ENCODE peak calls at places on chromosomes 5 and 9, in five cellular contexts. P is IMR-90, Z is A673, T is breast epithelium, S is heart right ventricle. Y is an unnamed sample.
A peak's percentile ranks its signal among the peaks of the same experiment; 100 is the strongest.

GRCh38 chr9:80090317-80090716 is 518.6 kb downstream of the TLE4 start:
- DNase-seq in P (no peak), Z (no peak), T (no peak), S (no peak), Y (no peak)

GRCh38 chr5:36602711-36603321 is 3.6 kb upstream of the SLC1A3 start:
- DNase-seq in P (no peak), Z (no peak), T (no peak), S (no peak), Y (no peak)

GRCh38 chr9:87665516-87665915 is 60.4 kb upstream of the CTSL start:
- DNase-seq in P (no peak), Z (no peak), T (no peak), S (no peak), Y (no peak)

GRCh38 chr5:134917070-134917831 is 12.3 kb downstream of the PCBD2 start:
- DNase-seq in P (no peak), Z (no peak), T (no peak), S (no peak), Y (no peak)

GRCh38 chr5:80782626-80783025 is 127.8 kb upstream of the DHFR start:
- DNase-seq in P (no peak), Z (no peak), T (no peak), S (no peak), Y (no peak)

GRCh38 chr9:129624168-129624759 is 1.7 kb upstream of the NTMT1 start:
- DNase-seq in P (peak; percentile 53), Z (peak; percentile 75), T (no peak), S (no peak), Y (no peak)

GRCh38 chr5:65305913-65306312 is 175.8 kb downstream of the ADAMTS6 start:
- DNase-seq in P (peak; percentile 84), Z (no peak), T (no peak), S (no peak), Y (no peak)

GRCh38 chr5:1409386-1410110 is 35.7 kb downstream of the SLC6A3 start:
- DNase-seq in P (peak; percentile 13), Z (peak; percentile 21), T (no peak), S (no peak), Y (no peak)

GRCh38 chr5:142087920-142088679 is 20.5 kb upstream of the NDFIP1 start:
- DNase-seq in P (no peak), Z (no peak), T (no peak), S (no peak), Y (no peak)

GRCh38 chr5:124748687-124749594 is 2.5 kb upstream of the ZNF608 start:
- DNase-seq in P (peak; percentile 91), Z (peak; percentile 81), T (peak; percentile 72), S (peak; percentile 84), Y (peak; percentile 83)

GRCh38 chr9:136741885-136742568 is 713 bp downstream of the LCN10 start:
- DNase-seq in P (no peak), Z (no peak), T (no peak), S (no peak), Y (no peak)

GRCh38 chr9:136002886-136003285 is 41.7 kb upstream of the UBAC1 start:
- DNase-seq in P (no peak), Z (no peak), T (no peak), S (no peak), Y (no peak)

GRCh38 chr9:89542461-89543021 is 44.6 kb upstream of the SEMA4D start:
- DNase-seq in P (no peak), Z (no peak), T (no peak), S (no peak), Y (no peak)

GRCh38 chr5:74619308-74619707 is 21.2 kb downstream of the ENC1 start:
- DNase-seq in P (no peak), Z (no peak), T (no peak), S (no peak), Y (no peak)

GRCh38 chr5:83543898-83544297 is 72.4 kb downstream of the VCAN start:
- DNase-seq in P (no peak), Z (no peak), T (no peak), S (no peak), Y (no peak)

GRCh38 chr5:55650391-55650790 is 61.7 kb downstream of the SLC38A9 start:
- DNase-seq in P (peak; percentile 84), Z (peak; percentile 26), T (no peak), S (no peak), Y (peak; percentile 72)

GRCh38 chr5:173705512-173705825 is 89.0 kb upstream of the BOD1 start:
- DNase-seq in P (no peak), Z (no peak), T (no peak), S (no peak), Y (no peak)

GRCh38 chr5:2895876-2896275 is 144.4 kb upstream of the IRX2 start:
- DNase-seq in P (no peak), Z (no peak), T (no peak), S (no peak), Y (no peak)

GRCh38 chr9:94950733-94951590 is 224.5 kb downstream of the AOPEP start:
- DNase-seq in P (peak; percentile 20), Z (no peak), T (no peak), S (no peak), Y (no peak)

GRCh38 chr5:172866378-172866777 is 32.3 kb downstream of the ERGIC1 start:
- DNase-seq in P (no peak), Z (no peak), T (no peak), S (no peak), Y (no peak)

GRCh38 chr5:14849516-14850294 is 21.9 kb downstream of the ANKH start:
- DNase-seq in P (no peak), Z (no peak), T (no peak), S (no peak), Y (peak; percentile 41)

GRCh38 chr9:119961774-119962408 is 592.7 kb upstream of the BRINP1 start:
- DNase-seq in P (peak; percentile 29), Z (peak; percentile 38), T (no peak), S (no peak), Y (no peak)

GRCh38 chr5:102231693-102232619 is 64.1 kb downstream of the SLCO4C1 start:
- DNase-seq in P (no peak), Z (no peak), T (no peak), S (no peak), Y (no peak)

GRCh38 chr5:68033029-68033428 is 182.5 kb upstream of the PIK3R1 start:
- DNase-seq in P (no peak), Z (peak; percentile 31), T (no peak), S (no peak), Y (no peak)

GRCh38 chr5:44538831-44539539 is 149.8 kb upstream of the FGF10 start:
- DNase-seq in P (no peak), Z (no peak), T (no peak), S (no peak), Y (no peak)

GRCh38 chr9:3525836-3526165 is at the start of gene RFX3:
- DNase-seq in P (peak; percentile 97), Z (peak; percentile 96), T (peak; percentile 89), S (peak; percentile 93), Y (peak; percentile 87)

GRCh38 chr5:103394676-103395075 is 136.1 kb downstream of the MACIR start:
- DNase-seq in P (no peak), Z (peak; percentile 14), T (no peak), S (no peak), Y (no peak)

GRCh38 chr5:103391659-103392058 is 133.1 kb downstream of the MACIR start:
- DNase-seq in P (no peak), Z (no peak), T (no peak), S (no peak), Y (no peak)

GRCh38 chr5:103389846-103390245 is 131.3 kb downstream of the MACIR start:
- DNase-seq in P (no peak), Z (no peak), T (no peak), S (no peak), Y (no peak)

GRCh38 chr5:103389362-103389761 is 130.8 kb downstream of the MACIR start:
- DNase-seq in P (no peak), Z (no peak), T (no peak), S (no peak), Y (no peak)

DNA sequence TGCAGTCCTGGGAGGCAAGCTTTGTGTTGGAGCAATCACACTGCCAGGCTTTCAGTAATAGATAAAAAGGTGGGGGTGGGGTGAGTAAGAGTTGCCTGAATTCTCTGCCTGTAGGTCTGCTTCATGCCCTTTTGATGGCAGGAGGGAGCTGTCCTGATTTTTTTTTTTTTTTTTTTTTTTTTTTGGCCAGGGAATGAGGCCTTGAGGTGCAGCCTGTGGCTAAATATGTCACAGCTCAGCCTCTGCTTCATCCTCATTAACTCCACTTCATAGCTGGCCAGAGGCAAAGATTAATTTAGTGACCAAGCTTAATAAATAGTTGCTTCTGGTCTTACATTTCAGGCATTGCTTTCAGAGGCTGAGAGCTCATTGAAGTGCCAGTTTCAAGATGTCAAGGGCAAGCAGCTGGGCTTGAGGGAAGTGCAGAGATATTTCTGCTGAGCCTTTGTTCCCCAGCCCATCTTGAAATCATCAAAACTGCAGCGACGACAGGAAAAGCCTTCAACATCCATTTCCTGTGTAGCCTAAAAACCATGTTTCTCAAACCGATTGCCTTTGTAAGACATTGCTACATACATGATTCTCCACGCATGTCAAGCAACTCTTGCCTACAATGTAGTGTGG is 134.7 kb downstream of the MACIR start:
- DNase-seq in P (no peak), Z (peak; percentile 90), T (no peak), S (peak; percentile 9), Y (no peak)
- TF ChIP-seq CTCF in P (peak; percentile 20), Z (peak; percentile 46), T (no peak), S (no peak), Y (peak; percentile 18)

DNA sequence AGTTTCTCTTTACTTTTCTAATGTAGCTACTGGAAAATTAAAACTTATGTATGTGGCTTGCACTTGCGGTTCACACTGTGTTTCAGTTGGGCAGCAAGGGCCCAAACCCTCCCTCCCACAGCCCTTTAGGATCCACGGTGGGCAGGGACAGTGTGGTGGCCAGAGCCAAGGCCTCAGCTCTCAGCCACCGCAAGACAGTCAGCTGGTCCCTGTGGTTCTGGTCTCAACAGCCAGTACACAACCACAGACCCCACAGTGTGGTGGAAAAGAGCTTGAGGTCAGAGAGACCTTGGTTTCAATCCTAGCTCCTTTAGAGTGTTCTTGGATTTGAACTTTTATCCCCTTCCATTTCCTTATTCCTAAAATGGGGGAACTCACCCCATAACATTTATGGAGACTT is 153.0 kb upstream of the SMIM23 start:
- DNase-seq in P (no peak), Z (no peak), T (no peak), S (no peak), Y (no peak)
- H3K4me3 ChIP-seq in P (no peak overlapping the region), Z (no peak overlapping the region), T (no peak overlapping the region), S (no peak overlapping the region), Y (no peak overlapping the region)

GRCh38 chr5:37723147-37723961 is 116.5 kb downstream of the GDNF start:
- DNase-seq in P (no peak), Z (peak; percentile 78), T (no peak), S (no peak), Y (no peak)
- TF ChIP-seq CTCF in P (peak; percentile 39), Z (peak; percentile 80), T (no peak), S (no peak), Y (peak; percentile 57)

DNA sequence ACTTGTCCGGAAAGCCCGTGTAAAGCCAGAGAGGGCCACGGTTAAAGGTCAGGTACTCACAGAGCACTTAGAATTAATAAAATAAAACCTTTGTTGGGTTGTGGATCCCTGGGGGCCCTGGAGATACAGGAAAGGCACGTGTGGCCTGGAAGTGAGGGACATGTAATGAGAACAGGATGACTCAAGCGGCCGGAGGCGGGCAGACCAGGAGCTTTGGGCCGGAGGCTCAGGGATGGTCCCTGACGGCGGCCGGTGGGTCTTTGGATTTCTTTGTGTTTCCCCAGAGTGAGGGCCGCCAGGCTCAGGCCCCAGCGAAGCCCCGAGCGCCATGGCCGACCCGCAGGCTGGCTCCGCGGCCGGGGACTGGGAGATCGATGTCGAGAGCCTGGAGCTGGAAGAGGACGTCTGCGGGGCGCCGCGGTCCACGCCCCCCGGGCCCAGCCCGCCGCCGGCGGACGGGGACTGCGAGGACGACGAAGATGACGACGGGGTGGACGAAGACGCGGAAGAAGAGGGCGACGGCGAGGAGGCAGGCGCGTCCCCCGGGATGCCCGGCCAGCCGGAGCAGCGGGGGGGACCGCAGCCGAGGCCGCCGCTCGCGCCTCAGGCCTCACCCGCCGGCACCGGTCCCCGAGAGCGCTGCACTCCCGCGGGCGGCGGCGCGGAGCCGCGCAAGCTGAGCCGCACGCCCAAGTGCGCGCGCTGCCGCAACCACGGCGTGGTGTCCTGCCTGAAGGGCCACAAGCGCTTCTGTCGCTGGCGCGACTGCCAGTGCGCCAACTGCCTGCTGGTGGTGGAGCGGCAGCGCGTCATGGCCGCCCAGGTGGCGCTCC is 1.3 kb downstream of the DMRT2 start:
- DNase-seq in P (no peak), Z (no peak), T (no peak), S (no peak), Y (no peak)
- H3K4me3 ChIP-seq in P (no peak overlapping the region), Z (no peak overlapping the region), T (peak overlapping the region; percentile 74), S (no peak overlapping the region), Y (peak overlapping the region; percentile 19)

Y was measured in astrocyte of the cerebellum.